ENCODE peak calls at places on chromosomes 3 and 15, in five cellular contexts. H, J, L, S and Z are unnamed samples.

GRCh38 chr15:44489464-44489863 is 47.5 kb upstream of the EIF3J start:
- DNase-seq in S (no peak), L (peak; percentile 33), H (peak; percentile 67), J (no peak), Z (no peak)

GRCh38 chr15:67038721-67039120 is 26.7 kb upstream of the SMAD3 start:
- DNase-seq in H (no peak), L (no peak), S (no peak), J (no peak), Z (no peak)

GRCh38 chr15:40098489-40099261 is 10.0 kb downstream of the BMF start:
- DNase-seq in L (peak; percentile 77), H (peak; percentile 96), S (peak; percentile 52), J (peak; percentile 80), Z (peak; percentile 72)

GRCh38 chr15:101482526-101483371 is 6.8 kb downstream of the PCSK6 start:
- DNase-seq in L (no peak), H (no peak), S (peak; percentile 63), J (peak; percentile 65), Z (no peak)

GRCh38 chr3:64019271-64019670 is 4.0 kb downstream of the PSMD6 start:
- DNase-seq in L (no peak), J (no peak), S (no peak), H (no peak), Z (no peak)

GRCh38 chr3:71887256-71887655 is 102.3 kb upstream of the PROK2 start:
- DNase-seq in H (no peak), J (no peak), S (no peak), L (no peak), Z (no peak)

GRCh38 chr3:127070776-127071175 is 87.9 kb downstream of the PLXNA1 start:
- DNase-seq in J (peak; percentile 30), H (no peak), L (no peak), S (no peak), Z (peak; percentile 34)

GRCh38 chr3:55910543-55910942 is 423.4 kb upstream of the WNT5A start:
- DNase-seq in L (no peak), H (no peak), J (no peak), S (no peak), Z (no peak)

GRCh38 chr15:99989095-99989494 is 255.9 kb upstream of the LYSMD4 start:
- DNase-seq in J (peak; percentile 59), L (no peak), H (no peak), S (no peak), Z (peak; percentile 9)

GRCh38 chr3:149663966-149664365 is 6.1 kb upstream of the WWTR1 start:
- DNase-seq in J (no peak), L (no peak), H (no peak), S (no peak), Z (no peak)

GRCh38 chr3:37671000-37671483 is 190.6 kb upstream of the CTDSPL start:
- DNase-seq in S (no peak), H (no peak), J (no peak), L (no peak), Z (no peak)

GRCh38 chr3:49311283-49311682 is 28.6 kb downstream of the USP4 start:
- DNase-seq in J (no peak), L (no peak), H (no peak), S (no peak), Z (no peak)

GRCh38 chr3:100104817-100105413 is 9.4 kb downstream of the FILIP1L start:
- DNase-seq in S (no peak), J (no peak), L (no peak), H (no peak), Z (no peak)

GRCh38 chr3:50124363-50125226 is 30.5 kb upstream of the SEMA3F start:
- DNase-seq in J (no peak), H (no peak), L (no peak), S (no peak), Z (no peak)

GRCh38 chr3:45537960-45538640 is 56.5 kb upstream of the LIMD1 start:
- DNase-seq in J (no peak), L (no peak), H (no peak), S (peak; percentile 77), Z (peak; percentile 53)

GRCh38 chr15:75836953-75837321 is 6.3 kb upstream of the UBE2Q2 start:
- DNase-seq in L (no peak), S (no peak), J (no peak), H (peak; percentile 10), Z (no peak)

GRCh38 chr15:82393671-82394070 is 35.9 kb upstream of the GOLGA6L9 start:
- DNase-seq in H (no peak), J (no peak), S (no peak), L (no peak), Z (no peak)

GRCh38 chr15:67571643-67572415 is 29.3 kb downstream of the MAP2K5 start:
- DNase-seq in H (no peak), L (no peak), J (no peak), S (no peak), Z (no peak)

GRCh38 chr15:32718082-32718821 is 448 bp downstream of the GREM1 start:
- DNase-seq in J (peak; percentile 69), S (no peak), H (peak; percentile 54), L (no peak), Z (peak; percentile 37)

GRCh38 chr15:70870066-70870465 is 16.1 kb upstream of the LARP6 start:
- DNase-seq in H (peak; percentile 77), L (no peak), S (no peak), J (no peak), Z (no peak)

GRCh38 chr3:16816048-16816780 is 68.5 kb upstream of the PLCL2 start:
- DNase-seq in J (no peak), H (no peak), S (no peak), L (no peak), Z (no peak)

GRCh38 chr15:92812271-92812670 is 87.9 kb upstream of the CHD2 start:
- DNase-seq in H (no peak), L (no peak), S (no peak), J (peak; percentile 45), Z (no peak)

GRCh38 chr3:27253831-27254230 is 115.4 kb downstream of the NEK10 start:
- DNase-seq in L (no peak), H (peak; percentile 34), S (no peak), J (no peak), Z (peak; percentile 24)

GRCh38 chr3:149658444-149659172 is 783 bp upstream of the WWTR1 start:
- DNase-seq in L (no peak), H (peak; percentile 91), S (peak; percentile 77), J (peak; percentile 71), Z (peak; percentile 80)

GRCh38 chr15:51793521-51793920 is 35.9 kb upstream of the TMOD3 start:
- DNase-seq in H (no peak), S (peak; percentile 44), L (no peak), J (no peak), Z (no peak)

GRCh38 chr3:100093826-100094225 is 20.5 kb downstream of the FILIP1L start:
- DNase-seq in H (no peak), S (no peak), J (no peak), L (no peak), Z (no peak)

GRCh38 chr15:47720555-47720954 is 3.2 kb downstream of the SEMA6D start:
- DNase-seq in H (no peak), S (no peak), L (no peak), J (no peak), Z (no peak)

GRCh38 chr15:47715856-47716445 is 1.4 kb upstream of the SEMA6D start:
- DNase-seq in S (no peak), J (no peak), H (no peak), L (no peak), Z (no peak)

GRCh38 chr15:47717036-47717611 is at the start of gene SEMA6D:
- DNase-seq in J (peak; percentile 86), S (peak; percentile 75), L (no peak), H (peak; percentile 70), Z (peak; percentile 57)

GRCh38 chr15:47718474-47719440 is 1.5 kb downstream of the SEMA6D start:
- DNase-seq in S (no peak), H (peak; percentile 37), J (no peak), L (no peak), Z (no peak)

GRCh38 chr15:47719730-47720129 is 2.4 kb downstream of the SEMA6D start:
- DNase-seq in S (no peak), L (no peak), H (no peak), J (no peak), Z (no peak)
- H3K27me3 ChIP-seq in S (no peaks in the 10 kb centered on the region), L (peaks cover 20% of the 10 kb centered on the region), H (peaks cover 4% of the 10 kb centered on the region), J (no peaks in the 10 kb centered on the region), Z (peaks cover 6% of the 10 kb centered on the region)

GRCh38 chr3:51735039-51735438 is 28.2 kb downstream of the GRM2 start:
- DNase-seq in H (no peak), J (no peak), L (no peak), S (no peak), Z (no peak)
- H3K27me3 ChIP-seq in H (peaks cover 16% of the 10 kb centered on the region), J (peaks cover 25% of the 10 kb centered on the region), L (peaks cover 4% of the 10 kb centered on the region), S (peaks cover 76% of the 10 kb centered on the region), Z (no peaks in the 10 kb centered on the region)

GRCh38 chr3:30690199-30690598 is 83.8 kb downstream of the TGFBR2 start:
- DNase-seq in L (no peak), S (no peak), H (no peak), J (no peak), Z (no peak)
- H3K27me3 ChIP-seq in L (no peaks in the 10 kb centered on the region), S (no peaks in the 10 kb centered on the region), H (no peaks in the 10 kb centered on the region), J (no peaks in the 10 kb centered on the region), Z (no peaks in the 10 kb centered on the region)

DNA sequence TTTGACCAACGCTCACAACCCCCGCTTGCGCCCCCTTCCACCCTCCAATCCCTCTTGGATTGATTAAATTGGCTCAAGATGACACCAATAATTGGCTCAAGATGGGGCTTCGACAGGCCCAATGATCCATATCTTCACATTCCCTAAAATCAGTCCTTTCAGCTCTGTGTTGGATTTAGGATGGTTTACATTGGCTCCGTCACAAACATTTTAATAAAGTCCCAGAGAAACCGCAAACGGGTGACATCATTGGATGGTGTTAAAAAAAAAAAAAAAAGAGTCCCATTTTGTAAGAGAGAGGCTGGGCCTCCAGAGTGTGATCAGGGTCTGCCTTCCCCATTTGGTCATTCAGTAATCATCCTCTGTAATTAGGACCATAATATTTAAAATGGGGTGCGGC is 113.4 kb upstream of the MRPS22 start:
- DNase-seq in L (no peak), H (no peak), S (no peak), J (no peak), Z (no peak)
- H3K27me3 ChIP-seq in L (no peaks in the 10 kb centered on the region), H (no peaks in the 10 kb centered on the region), S (no peaks in the 10 kb centered on the region), J (no peaks in the 10 kb centered on the region), Z (no peaks in the 10 kb centered on the region)

GRCh38 chr3:17910922-17911321 is 168.5 kb upstream of the TBC1D5 start:
- DNase-seq in L (no peak), J (no peak), S (no peak), H (no peak), Z (no peak)
- H3K27me3 ChIP-seq in L (no peaks in the 10 kb centered on the region), J (peaks cover 11% of the 10 kb centered on the region), S (peaks cover 38% of the 10 kb centered on the region), H (no peaks in the 10 kb centered on the region), Z (no peaks in the 10 kb centered on the region)

GRCh38 chr15:77844798-77845446 is 212.2 kb upstream of the LINGO1 start:
- DNase-seq in L (no peak), S (no peak), J (no peak), H (no peak), Z (no peak)
- H3K27me3 ChIP-seq in L (peaks cover 2% of the 10 kb centered on the region), S (peaks cover 81% of the 10 kb centered on the region), J (peaks cover 10% of the 10 kb centered on the region), H (peaks cover 39% of the 10 kb centered on the region), Z (no peaks in the 10 kb centered on the region)

DNA sequence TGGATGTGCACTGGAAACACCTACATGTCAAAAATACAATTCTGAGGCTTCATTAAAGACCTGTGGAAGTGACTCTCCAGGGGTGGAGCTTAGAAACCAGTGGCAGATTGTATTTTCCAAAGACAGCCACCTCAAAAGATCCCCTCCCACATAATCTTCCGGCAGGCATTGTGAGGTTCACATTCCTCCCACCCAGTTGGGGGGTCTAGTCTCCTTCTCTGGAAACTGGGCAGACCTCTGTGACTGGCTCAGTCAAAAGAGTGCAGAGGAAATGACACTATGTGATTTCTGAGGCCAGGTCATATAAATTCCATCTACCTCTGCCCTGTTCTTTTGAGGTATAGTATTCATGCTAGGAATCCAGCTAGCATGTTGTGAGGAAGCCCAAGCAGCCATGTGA is 1.9 kb upstream of the CFAP92 start:
- DNase-seq in S (no peak), J (no peak), L (no peak), H (no peak), Z (no peak)
- H3K27me3 ChIP-seq in S (peaks cover 2% of the 10 kb centered on the region), J (peaks cover 25% of the 10 kb centered on the region), L (peaks cover 8% of the 10 kb centered on the region), H (peaks cover 7% of the 10 kb centered on the region), Z (peaks cover 15% of the 10 kb centered on the region)